ENCODE peak calls at places on chromosomes 1 and 21, in ten cellular contexts. A is WTC11, U is IMR-90, E is brain microvascular endothelial cell, T is NCI-H1092, X is H9, V is T-helper 9 cell, P is mesothelial cell of epicardium, N is LoVo, S is T-cell. W is an unnamed sample.

GRCh38 chr1:228978486-228979324 is 243.4 kb downstream of the RHOU start:
- DNase-seq in A (no peak), U (no peak), E (no peak), T (no peak), X (peak), V (no peak), P (no peak), N (no peak), S (peak), W (no peak)

GRCh38 chr1:155176544-155177071 is 3.0 kb downstream of the TRIM46 start:
- DNase-seq in A (peak), U (peak), E (peak), T (peak), X (peak), V (peak), P (peak), N (peak), S (peak), W (peak)

GRCh38 chr1:151947140-151947539 is 37.8 kb upstream of the THEM4 start:
- DNase-seq in A (no peak), U (no peak), E (no peak), T (no peak), X (no peak), V (no peak), P (no peak), N (peak), S (no peak), W (no peak)

GRCh38 chr1:19436716-19437476 is 48.4 kb downstream of the CAPZB start:
- DNase-seq in A (no peak), U (no peak), E (peak), T (no peak), X (no peak), V (no peak), P (no peak), N (no peak), S (no peak), W (no peak)

GRCh38 chr1:155313266-155313665 is 4.6 kb downstream of the FDPS start:
- DNase-seq in A (no peak), U (no peak), E (no peak), T (no peak), X (no peak), V (no peak), P (no peak), N (no peak), S (no peak), W (no peak)

GRCh38 chr1:30287976-30288375 is 435.4 kb downstream of the MATN1 start:
- DNase-seq in A (no peak), U (no peak), E (no peak), T (no peak), X (no peak), V (no peak), P (no peak), N (no peak), S (no peak), W (no peak)

GRCh38 chr1:204296431-204296988 is 63.2 kb downstream of the PLEKHA6 start:
- DNase-seq in A (peak), U (peak), E (no peak), T (no peak), X (no peak), V (no peak), P (no peak), N (no peak), S (no peak), W (no peak)

GRCh38 chr21:26572668-26573381 is at the start of gene CYYR1:
- DNase-seq in A (peak), U (no peak), E (no peak), T (peak), X (peak), V (no peak), P (peak), N (no peak), S (no peak), W (no peak)

GRCh38 chr1:231359113-231359512 is 21.0 kb downstream of the SPRTN start:
- DNase-seq in A (no peak), U (peak), E (peak), T (no peak), X (no peak), V (no peak), P (no peak), N (no peak), S (no peak), W (no peak)

GRCh38 chr1:154329152-154329521 is 3.8 kb downstream of the ATP8B2 start:
- DNase-seq in A (peak), U (no peak), E (peak), T (no peak), X (peak), V (no peak), P (no peak), N (no peak), S (no peak), W (no peak)

GRCh38 chr1:119732465-119733168 is 20.9 kb downstream of the PHGDH start:
- DNase-seq in A (no peak), U (no peak), E (no peak), T (no peak), X (no peak), V (no peak), P (no peak), N (no peak), S (no peak), W (no peak)

GRCh38 chr1:200038987-200039848 is 11.7 kb downstream of the NR5A2 start:
- DNase-seq in A (peak), U (no peak), E (no peak), T (no peak), X (peak), V (no peak), P (no peak), N (peak), S (no peak), W (peak)

GRCh38 chr1:37446874-37447273 is 27.5 kb upstream of the ZC3H12A start:
- DNase-seq in A (no peak), U (no peak), E (no peak), T (no peak), X (no peak), V (no peak), P (no peak), N (no peak), S (no peak), W (no peak)

GRCh38 chr1:77018386-77019156 is 151.3 kb downstream of the ST6GALNAC5 start:
- DNase-seq in A (no peak), U (no peak), E (no peak), T (no peak), X (peak), V (no peak), P (no peak), N (no peak), S (no peak), W (no peak)

GRCh38 chr1:160460683-160461287 is 60.4 kb downstream of the VANGL2 start:
- DNase-seq in A (no peak), U (no peak), E (no peak), T (no peak), X (no peak), V (no peak), P (no peak), N (no peak), S (no peak), W (no peak)

GRCh38 chr1:240804475-240804874 is 192.5 kb upstream of the GREM2 start:
- DNase-seq in A (no peak), U (peak), E (peak), T (no peak), X (no peak), V (no peak), P (no peak), N (no peak), S (no peak), W (no peak)

GRCh38 chr1:162617513-162617912 is 14.8 kb upstream of the DDR2 start:
- DNase-seq in A (no peak), U (no peak), E (no peak), T (no peak), X (no peak), V (no peak), P (no peak), N (no peak), S (no peak), W (no peak)

W was measured in DMS 273 treated with DMSO at 0.1 percent for 48 hours.